ENCODE peak calls at places on chromosomes 11 and 22, in seven cellular contexts. V, R, W, G, K, A and U are unnamed samples.
A peak's percentile ranks its signal among the peaks of the same experiment; 100 is the strongest.

GRCh38 chr11:72789493-72790131 is 4.2 kb downstream of the STARD10 start:
- DNase-seq in W (peak; percentile 52), R (no peak), K (no peak), V (peak; percentile 50), A (no peak), G (no peak), U (no peak)

GRCh38 chr22:23023294-23023693 is 47.0 kb upstream of the GNAZ start:
- DNase-seq in G (no peak), K (no peak), V (no peak), W (no peak), A (no peak), R (no peak), U (no peak)

GRCh38 chr22:44392446-44392921 is 79.7 kb upstream of the SHISAL1 start:
- DNase-seq in G (no peak), K (no peak), V (no peak), R (peak; percentile 3), W (peak; percentile 11), A (peak; percentile 21), U (no peak)

GRCh38 chr22:22687638-22688500 is 43.5 kb downstream of the GGTLC2 start:
- DNase-seq in V (peak; percentile 34), R (peak; percentile 61), K (no peak), W (peak; percentile 65), G (peak; percentile 36), A (peak; percentile 80), U (peak; percentile 75)

GRCh38 chr11:4642043-4642442 is 1.7 kb upstream of the OR51E1 start:
- DNase-seq in K (no peak), R (no peak), A (no peak), W (no peak), V (no peak), G (no peak), U (no peak)

GRCh38 chr11:93717501-93717900 is 23.8 kb downstream of the TAF1D start:
- DNase-seq in R (no peak), W (no peak), V (no peak), A (no peak), K (no peak), G (no peak), U (no peak)

GRCh38 chr11:133153031-133153430 is 379.3 kb downstream of the OPCML start:
- DNase-seq in K (no peak), V (no peak), G (no peak), A (no peak), W (no peak), R (no peak), U (no peak)

GRCh38 chr11:62558669-62559068 is 12.1 kb upstream of the AHNAK start:
- DNase-seq in W (no peak), V (no peak), K (no peak), G (no peak), A (no peak), R (no peak), U (no peak)

GRCh38 chr11:131924001-131924400 is 553.6 kb downstream of the NTM start:
- DNase-seq in R (no peak), K (no peak), V (no peak), A (no peak), W (peak; percentile 36), G (no peak), U (no peak)

GRCh38 chr11:9132203-9132878 is 40.9 kb upstream of the SCUBE2 start:
- DNase-seq in K (no peak), R (no peak), A (no peak), G (no peak), V (no peak), W (no peak), U (no peak)

GRCh38 chr11:125423247-125423849 is 72.7 kb downstream of the FEZ1 start:
- DNase-seq in W (no peak), G (no peak), R (no peak), V (no peak), A (no peak), K (peak; percentile 25), U (no peak)

GRCh38 chr11:44564198-44564597 is 1.3 kb upstream of the CD82 start:
- DNase-seq in A (peak; percentile 81), W (peak; percentile 28), R (peak; percentile 54), K (no peak), V (peak; percentile 71), G (peak; percentile 64), U (no peak)

GRCh38 chr11:120336641-120337132 is 474 bp downstream of the ARHGEF12 start:
- DNase-seq in K (peak; percentile 31), R (no peak), G (peak; percentile 51), W (peak; percentile 20), A (peak; percentile 62), V (no peak), U (no peak)

GRCh38 chr11:294795-295194 is 4.5 kb downstream of the IFITM5 start:
- DNase-seq in G (no peak), A (peak; percentile 46), V (no peak), R (peak; percentile 22), K (no peak), W (no peak), U (no peak)

GRCh38 chr22:28855355-28856094 is 27.8 kb upstream of the ZNRF3 start:
- DNase-seq in G (peak; percentile 29), R (peak; percentile 66), V (peak; percentile 42), A (peak; percentile 62), W (peak; percentile 78), K (peak; percentile 69), U (no peak)

GRCh38 chr11:11510939-11511338 is 110.9 kb downstream of the GALNT18 start:
- DNase-seq in K (no peak), W (peak; percentile 17), G (no peak), A (no peak), R (peak; percentile 39), V (no peak), U (peak; percentile 16)

GRCh38 chr22:46841528-46841927 is 79.1 kb downstream of the TBC1D22A start:
- DNase-seq in A (no peak), K (no peak), R (no peak), G (no peak), V (no peak), W (peak; percentile 67), U (no peak)

GRCh38 chr22:21766933-21767462 is 31.4 kb upstream of the YPEL1 start:
- DNase-seq in A (peak; percentile 79), K (no peak), V (peak; percentile 29), W (no peak), G (no peak), R (no peak), U (no peak)

GRCh38 chr11:69965821-69966582 is 112.1 kb upstream of the ANO1 start:
- DNase-seq in K (no peak), A (no peak), R (no peak), G (no peak), W (no peak), V (no peak), U (no peak)

GRCh38 chr22:41770715-41771452 is 29.6 kb upstream of the CCDC134 start:
- DNase-seq in R (no peak), V (no peak), A (no peak), K (no peak), G (no peak), W (no peak), U (no peak)

GRCh38 chr11:130908770-130909625 is 7.3 kb downstream of the SNX19 start:
- DNase-seq in R (no peak), G (no peak), A (no peak), W (peak; percentile 91), K (no peak), V (no peak), U (no peak)

GRCh38 chr11:83079820-83080219 is 8.1 kb upstream of the RAB30 start:
- DNase-seq in K (no peak), G (no peak), R (no peak), V (no peak), W (no peak), A (no peak), U (no peak)

GRCh38 chr11:6646040-6646439 is 9.6 kb downstream of the DCHS1 start:
- DNase-seq in R (no peak), V (no peak), A (no peak), K (no peak), W (peak; percentile 80), G (no peak), U (peak; percentile 66)

DNA sequence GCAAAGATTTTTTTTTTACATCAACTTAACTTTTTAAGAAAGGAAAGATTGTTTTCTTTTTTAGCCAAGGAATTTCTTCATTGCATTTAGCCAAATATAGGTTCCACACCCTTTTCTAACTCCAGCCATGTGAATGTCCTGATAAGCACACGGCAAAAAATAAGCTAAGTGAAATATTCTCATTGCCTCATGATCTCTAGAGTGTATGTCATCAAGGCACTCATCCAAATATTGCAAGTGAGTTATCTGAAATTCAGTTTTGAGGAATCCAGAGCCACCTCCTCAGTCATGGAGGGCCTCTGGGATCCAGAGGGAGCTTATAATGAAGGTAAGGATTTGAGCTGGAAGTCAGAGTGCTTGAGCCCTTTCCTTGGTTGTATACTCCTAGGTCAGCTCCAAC is 80.0 kb downstream of the BLID start:
- DNase-seq in K (no peak), A (no peak), G (no peak), V (no peak), W (peak; percentile 90), R (no peak), U (no peak)
- TF ChIP-seq POLR2A in K (no peak), A (no peak), G (no peak), V (no peak), W (peak; percentile 26), R (no peak), U (no peak)

DNA sequence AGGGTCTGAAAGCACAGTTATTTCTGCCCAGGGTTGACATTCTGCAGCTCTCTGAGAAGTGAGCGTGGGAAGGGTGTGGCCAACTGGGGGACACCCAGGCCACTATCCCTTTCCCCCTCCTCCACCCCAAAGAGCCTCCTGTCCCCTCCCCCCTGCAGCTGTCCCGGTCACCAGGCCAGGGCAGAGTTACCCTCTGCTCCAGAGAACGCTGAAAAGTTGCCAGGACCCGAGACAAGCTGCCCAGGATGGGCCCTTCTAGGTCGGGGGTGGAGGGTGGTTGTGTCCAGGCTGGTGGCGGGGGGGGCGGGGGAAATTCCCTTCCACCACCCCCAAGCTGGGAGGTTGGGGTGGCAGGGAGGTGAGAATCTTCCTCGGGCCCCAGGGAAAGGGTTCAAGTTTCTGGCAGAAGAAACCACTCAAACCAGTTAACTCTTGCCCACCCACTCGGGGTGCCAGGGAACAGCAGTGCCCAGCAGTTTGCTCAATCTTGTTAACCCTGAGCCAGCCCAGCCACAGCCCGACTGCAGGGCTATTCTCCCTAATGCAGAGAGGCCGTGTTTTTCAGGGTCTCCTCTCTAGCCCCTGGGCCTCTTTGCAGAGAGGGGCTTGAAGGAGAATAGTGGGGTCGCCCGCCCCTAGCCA is 615 bp downstream of the LGALS1 start:
- DNase-seq in K (no peak), V (no peak), A (no peak), W (no peak), G (peak; percentile 53), R (peak; percentile 65), U (no peak)
- H3K4me1 ChIP-seq in K (peaks cover 25% of the 10 kb centered on the region), V (peaks cover 70% of the 10 kb centered on the region), A (peaks cover 3% of the 10 kb centered on the region), W (peaks cover 14% of the 10 kb centered on the region), G (peaks cover 8% of the 10 kb centered on the region), R (peaks cover 34% of the 10 kb centered on the region), U (peaks cover 46% of the 10 kb centered on the region)

GRCh38 chr11:65445604-65446445 is 23.2 kb downstream of the NEAT1 start:
- DNase-seq in G (no peak), R (peak; percentile 42), A (peak; percentile 53), K (no peak), V (peak; percentile 34), W (peak; percentile 37), U (peak; percentile 17)
- TF ChIP-seq POLR2A in G (no peak), R (no peak), A (no peak), K (no peak), V (no peak), W (peak; percentile 32), U (peak; percentile 22)

DNA sequence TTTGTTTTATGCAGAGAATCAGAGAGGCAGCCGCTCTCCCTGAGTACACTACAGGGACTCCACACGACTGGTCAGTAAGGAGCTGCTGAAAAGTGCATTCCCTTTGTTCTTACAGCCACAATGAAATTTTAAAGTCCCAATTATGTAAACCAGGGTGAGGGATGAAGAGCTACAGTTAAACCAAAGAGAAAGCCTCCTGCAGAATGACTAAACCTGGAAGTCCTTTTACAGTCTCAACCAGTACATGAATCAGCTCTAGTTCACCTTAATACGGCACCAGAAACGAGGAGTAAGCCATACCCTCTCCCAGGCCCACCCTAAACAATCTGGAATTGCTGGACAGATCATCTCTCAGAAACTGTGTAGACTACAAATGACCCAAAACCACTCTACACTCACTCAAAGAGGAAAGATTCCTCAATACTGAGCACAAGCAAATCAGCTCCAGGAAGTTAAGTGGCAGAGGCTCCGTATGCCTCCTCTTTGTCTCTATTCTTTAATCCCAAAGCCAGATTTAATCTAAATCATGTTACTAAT is 113.1 kb downstream of the RBFOX2 start:
- DNase-seq in K (no peak), G (no peak), A (no peak), R (no peak), W (peak; percentile 66), V (no peak), U (no peak)
- H3K4me1 ChIP-seq in K (peaks cover 34% of the 10 kb centered on the region), G (peaks cover 31% of the 10 kb centered on the region), A (no peaks in the 10 kb centered on the region), R (peaks cover 47% of the 10 kb centered on the region), W (peaks cover 8% of the 10 kb centered on the region), V (peaks cover 93% of the 10 kb centered on the region), U (peaks cover 78% of the 10 kb centered on the region)